ENCODE peak calls at places on chromosomes 3 and 15, in seven cellular contexts. O, J, Y, Q, V, B and X are unnamed samples.

GRCh38 chr3:172268425-172268824 is 179.8 kb downstream of the GHSR start:
- DNase-seq in O (no peak), J (no peak), Y (no peak), Q (no peak), V (no peak), B (no peak), X (no peak)

GRCh38 chr3:122357828-122358617 is 25.0 kb downstream of the MIX23 start:
- DNase-seq in O (no peak), J (no peak), Y (no peak), Q (no peak), V (no peak), B (no peak), X (no peak)

GRCh38 chr3:120093923-120094775 is at the start of gene GSK3B:
- DNase-seq in O (no peak), J (peak; percentile 77), Y (peak; percentile 99), Q (peak; percentile 79), V (peak; percentile 84), B (peak; percentile 90), X (peak; percentile 69)

GRCh38 chr3:73786346-73786807 is 161.6 kb upstream of the PDZRN3 start:
- DNase-seq in O (peak; percentile 15), J (no peak), Y (no peak), Q (no peak), V (no peak), B (no peak), X (no peak)

GRCh38 chr3:150064952-150065351 is 94.3 kb upstream of the PFN2 start:
- DNase-seq in O (no peak), J (no peak), Y (no peak), Q (no peak), V (no peak), B (no peak), X (no peak)

GRCh38 chr3:143099213-143099612 is 20.4 kb upstream of the CHST2 start:
- DNase-seq in O (no peak), J (no peak), Y (no peak), Q (no peak), V (no peak), B (no peak), X (no peak)

GRCh38 chr3:182226995-182227394 is 515.3 kb downstream of the SOX2 start:
- DNase-seq in O (no peak), J (no peak), Y (no peak), Q (no peak), V (no peak), B (no peak), X (no peak)

GRCh38 chr3:16297991-16298885 is 33.2 kb downstream of the OXNAD1 start:
- DNase-seq in O (no peak), J (no peak), Y (no peak), Q (no peak), V (no peak), B (no peak), X (no peak)

GRCh38 chr15:69282128-69282743 is 16.5 kb upstream of the PAQR5 start:
- DNase-seq in O (no peak), J (no peak), Y (no peak), Q (no peak), V (no peak), B (no peak), X (no peak)

GRCh38 chr3:100045696-100046095 is 68.6 kb downstream of the FILIP1L start:
- DNase-seq in O (no peak), J (no peak), Y (no peak), Q (peak; percentile 35), V (no peak), B (peak; percentile 87), X (no peak)

GRCh38 chr3:69867941-69868505 is 128.8 kb downstream of the MITF start:
- DNase-seq in O (no peak), J (no peak), Y (no peak), Q (no peak), V (no peak), B (no peak), X (no peak)

GRCh38 chr3:51975857-51976549 is 1.1 kb downstream of the ABHD14A start:
- DNase-seq in O (no peak), J (no peak), Y (peak; percentile 87), Q (peak; percentile 75), V (no peak), B (peak; percentile 91), X (no peak)

GRCh38 chr3:122691195-122691594 is 10.6 kb downstream of the PARP14 start:
- DNase-seq in O (no peak), J (no peak), Y (no peak), Q (no peak), V (no peak), B (no peak), X (no peak)

GRCh38 chr3:184259396-184259877 is 1.9 kb downstream of the CAMK2N2 start:
- DNase-seq in O (no peak), J (no peak), Y (no peak), Q (no peak), V (no peak), B (no peak), X (no peak)

GRCh38 chr3:115165266-115165665 is 18.2 kb upstream of the ZBTB20 start:
- DNase-seq in O (no peak), J (no peak), Y (no peak), Q (no peak), V (peak; percentile 77), B (no peak), X (peak; percentile 32)

GRCh38 chr3:195441476-195441970 is 1.3 kb downstream of the ACAP2 start:
- DNase-seq in O (no peak), J (peak; percentile 14), Y (no peak), Q (no peak), V (no peak), B (no peak), X (no peak)

GRCh38 chr3:78707094-78707493 is 1060.7 kb downstream of the ROBO1 start:
- DNase-seq in O (no peak), J (peak; percentile 18), Y (no peak), Q (no peak), V (no peak), B (no peak), X (no peak)

GRCh38 chr3:19815805-19816204 is 118.2 kb downstream of the EFHB start:
- DNase-seq in O (no peak), J (no peak), Y (no peak), Q (no peak), V (no peak), B (no peak), X (no peak)

GRCh38 chr3:120094776-120095225 is 554 bp upstream of the GSK3B start:
- DNase-seq in O (peak; percentile 90), J (peak; percentile 100), Y (peak; percentile 98), Q (peak; percentile 99), V (peak; percentile 100), B (peak; percentile 100), X (peak; percentile 100)

GRCh38 chr15:40103864-40104271 is 4.8 kb downstream of the BMF start:
- DNase-seq in O (no peak), J (no peak), Y (no peak), Q (no peak), V (no peak), B (no peak), X (no peak)

GRCh38 chr3:2837233-2837632 is 272.9 kb downstream of the IL5RA start:
- DNase-seq in O (no peak), J (no peak), Y (no peak), Q (no peak), V (no peak), B (no peak), X (no peak)

DNA sequence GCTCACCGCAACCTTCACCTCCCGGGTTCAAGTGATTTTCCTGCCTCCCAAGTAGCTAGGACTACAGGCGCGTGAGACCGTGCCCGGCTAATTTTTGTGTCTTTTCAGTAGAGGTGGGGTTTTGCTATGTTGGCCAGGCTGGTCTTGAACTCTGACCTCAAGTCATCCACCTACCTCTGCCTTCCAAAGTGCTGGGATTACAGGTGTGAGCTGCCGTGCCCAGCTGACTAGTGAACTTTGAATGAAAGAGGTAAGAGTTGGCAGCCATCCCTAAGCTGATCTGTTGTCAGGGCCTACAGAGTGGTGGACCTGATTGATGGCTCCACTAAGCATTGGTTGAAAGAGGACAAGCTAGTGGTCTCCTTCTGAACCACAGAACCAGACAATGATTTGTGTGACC is 15.3 kb downstream of the PXK start:
- DNase-seq in O (no peak), J (no peak), Y (no peak), Q (no peak), V (no peak), B (no peak), X (no peak)
- H3K36me3 ChIP-seq in O (no peaks in the 10 kb centered on the region), J (no peaks in the 10 kb centered on the region), Y (peaks cover 13% of the 10 kb centered on the region), Q (no peaks in the 10 kb centered on the region), V (no peaks in the 10 kb centered on the region), B (no peaks in the 10 kb centered on the region), X (no peaks in the 10 kb centered on the region)

GRCh38 chr3:128517648-128518047 is 24.6 kb upstream of the GATA2 start:
- DNase-seq in O (no peak), J (no peak), Y (no peak), Q (no peak), V (no peak), B (no peak), X (no peak)
- H3K9me3 ChIP-seq in O (peaks cover 8% of the 10 kb centered on the region), J (peaks cover 5% of the 10 kb centered on the region), Y (peaks cover 13% of the 10 kb centered on the region), Q (peaks cover 7% of the 10 kb centered on the region), V (no peaks in the 10 kb centered on the region), B (peaks cover 13% of the 10 kb centered on the region), X (no peaks in the 10 kb centered on the region)

GRCh38 chr3:49134471-49135265 is 1.8 kb upstream of the LAMB2 start:
- DNase-seq in O (no peak), J (no peak), Y (no peak), Q (no peak), V (no peak), B (no peak), X (no peak)
- H3K4me3 ChIP-seq in O (peak overlapping the region; percentile 71), J (no peak overlapping the region), Y (peak overlapping the region; percentile 76), Q (no peak overlapping the region), V (no peak overlapping the region), B (no peak overlapping the region), X (no peak overlapping the region)

DNA sequence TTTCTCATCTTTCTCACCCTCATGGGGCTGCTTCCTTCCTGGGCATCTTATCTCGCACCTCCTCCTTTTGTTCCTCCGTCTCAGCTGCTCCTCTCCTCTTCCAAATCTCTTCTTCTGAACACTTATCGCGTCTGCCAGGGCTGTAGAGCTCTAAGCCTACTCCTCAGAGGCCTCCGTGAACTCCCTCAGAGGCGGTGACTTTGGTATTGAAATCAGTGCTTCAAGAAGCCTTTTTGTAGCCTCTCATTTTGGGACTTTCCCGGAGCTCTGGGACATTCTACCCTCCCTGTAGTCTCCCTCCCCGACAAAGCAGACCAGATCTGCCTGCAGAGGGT is 17.6 kb upstream of the CPNE9 start:
- DNase-seq in O (no peak), J (no peak), Y (no peak), Q (no peak), V (no peak), B (no peak), X (no peak)
- H3K36me3 ChIP-seq in O (no peaks in the 10 kb centered on the region), J (peaks cover 44% of the 10 kb centered on the region), Y (peaks cover 100% of the 10 kb centered on the region), Q (peaks cover 99% of the 10 kb centered on the region), V (peaks cover 94% of the 10 kb centered on the region), B (peaks cover 87% of the 10 kb centered on the region), X (peaks cover 94% of the 10 kb centered on the region)

GRCh38 chr15:25184356-25185155 is 229.8 kb downstream of the SNRPN start:
- DNase-seq in O (no peak), J (no peak), Y (peak; percentile 9), Q (no peak), V (no peak), B (peak; percentile 24), X (no peak)
- H3K9me3 ChIP-seq in O (no peaks in the 10 kb centered on the region), J (no peaks in the 10 kb centered on the region), Y (peaks cover 3% of the 10 kb centered on the region), Q (peaks cover 83% of the 10 kb centered on the region), V (no peaks in the 10 kb centered on the region), B (peaks cover 5% of the 10 kb centered on the region), X (no peaks in the 10 kb centered on the region)